ENCODE peak calls at places on chromosomes 12 and 14, in ten cellular contexts. I is esophagus squamous epithelium, Y is K562, R is IMR-90, F is GM12891, H is body of pancreas, A is prostate gland, E is A549, W is HCT116, S is tibial nerve. Q is an unnamed sample.

GRCh38 chr12:119578112-119578511 is 15.5 kb upstream of the TMEM233 start:
- DNase-seq in S (no peak), Y (no peak), E (no peak), I (no peak), H (no peak), F (no peak), A (no peak), W (peak), R (no peak), Q (no peak)

GRCh38 chr12:95796225-95796981 is 5.8 kb upstream of the NTN4 start:
- DNase-seq in F (no peak), W (no peak), A (no peak), S (no peak), E (no peak), I (no peak), R (no peak), H (no peak), Y (no peak), Q (no peak)

GRCh38 chr14:68979722-68980552 is 835 bp upstream of the ACTN1 start:
- DNase-seq in R (peak), S (peak), Y (peak), A (peak), H (peak), W (no peak), E (peak), I (no peak), F (no peak), Q (peak)

GRCh38 chr14:53861781-53862180 is 94.8 kb downstream of the BMP4 start:
- DNase-seq in E (no peak), H (no peak), S (no peak), Y (no peak), W (no peak), A (no peak), F (no peak), I (no peak), R (no peak), Q (no peak)

GRCh38 chr12:3131129-3131528 is 54.0 kb downstream of the TSPAN9 start:
- DNase-seq in A (no peak), I (no peak), S (no peak), E (no peak), H (no peak), Y (no peak), R (no peak), W (no peak), F (no peak), Q (no peak)

GRCh38 chr14:77281852-77282251 is 10.8 kb upstream of the NGB start:
- DNase-seq in E (no peak), H (no peak), Y (no peak), F (no peak), S (no peak), W (no peak), A (no peak), R (no peak), I (no peak), Q (no peak)

GRCh38 chr14:58796201-58796600 is 158.4 kb downstream of the DACT1 start:
- DNase-seq in F (no peak), R (no peak), E (no peak), H (no peak), I (no peak), S (no peak), W (no peak), Y (no peak), A (no peak), Q (no peak)

GRCh38 chr12:130993759-130994670 is 40.3 kb downstream of the ADGRD1 start:
- DNase-seq in F (no peak), A (no peak), E (peak), H (no peak), S (no peak), I (no peak), W (no peak), R (no peak), Y (peak), Q (no peak)

GRCh38 chr12:93926237-93926636 is 222.1 kb upstream of the PLXNC1 start:
- DNase-seq in I (no peak), R (no peak), S (no peak), H (no peak), A (no peak), F (no peak), Y (no peak), W (no peak), E (no peak), Q (no peak)

GRCh38 chr12:3777206-3777809 is 24.4 kb upstream of the CRACR2A start:
- DNase-seq in A (peak), R (peak), W (peak), Y (peak), I (no peak), S (no peak), F (no peak), H (peak), E (peak), Q (no peak)

GRCh38 chr14:23439107-23439835 is 3.8 kb upstream of the MYH7 start:
- DNase-seq in H (no peak), Y (no peak), F (no peak), W (no peak), S (no peak), R (no peak), I (no peak), E (no peak), A (no peak), Q (no peak)

GRCh38 chr14:52738409-52738808 is 8.4 kb downstream of the STYX start:
- DNase-seq in F (no peak), I (no peak), W (no peak), A (no peak), Y (peak), E (no peak), R (no peak), H (no peak), S (no peak), Q (no peak)

GRCh38 chr14:24426912-24427536 is 2.4 kb downstream of the CBLN3 start:
- DNase-seq in A (no peak), R (no peak), W (no peak), S (no peak), E (no peak), I (no peak), H (peak), F (no peak), Y (no peak), Q (peak)

GRCh38 chr14:50001146-50001998 is 108.5 kb downstream of the ARF6 start:
- DNase-seq in F (peak), S (peak), I (no peak), Y (peak), A (peak), R (peak), W (peak), H (peak), E (peak), Q (no peak)

GRCh38 chr14:49999216-49999761 is 106.4 kb downstream of the ARF6 start:
- DNase-seq in S (peak), Y (peak), H (peak), W (peak), R (peak), F (peak), A (peak), I (peak), E (peak), Q (no peak)

GRCh38 chr14:49999826-50000214 is 106.9 kb downstream of the ARF6 start:
- DNase-seq in I (no peak), H (no peak), Y (no peak), F (no peak), A (no peak), R (no peak), E (no peak), W (no peak), S (no peak), Q (no peak)

GRCh38 chr14:50001999-50002925 is 109.4 kb downstream of the ARF6 start:
- DNase-seq in Y (no peak), A (no peak), E (no peak), S (no peak), H (peak), I (no peak), R (no peak), F (no peak), W (no peak), Q (no peak)

DNA sequence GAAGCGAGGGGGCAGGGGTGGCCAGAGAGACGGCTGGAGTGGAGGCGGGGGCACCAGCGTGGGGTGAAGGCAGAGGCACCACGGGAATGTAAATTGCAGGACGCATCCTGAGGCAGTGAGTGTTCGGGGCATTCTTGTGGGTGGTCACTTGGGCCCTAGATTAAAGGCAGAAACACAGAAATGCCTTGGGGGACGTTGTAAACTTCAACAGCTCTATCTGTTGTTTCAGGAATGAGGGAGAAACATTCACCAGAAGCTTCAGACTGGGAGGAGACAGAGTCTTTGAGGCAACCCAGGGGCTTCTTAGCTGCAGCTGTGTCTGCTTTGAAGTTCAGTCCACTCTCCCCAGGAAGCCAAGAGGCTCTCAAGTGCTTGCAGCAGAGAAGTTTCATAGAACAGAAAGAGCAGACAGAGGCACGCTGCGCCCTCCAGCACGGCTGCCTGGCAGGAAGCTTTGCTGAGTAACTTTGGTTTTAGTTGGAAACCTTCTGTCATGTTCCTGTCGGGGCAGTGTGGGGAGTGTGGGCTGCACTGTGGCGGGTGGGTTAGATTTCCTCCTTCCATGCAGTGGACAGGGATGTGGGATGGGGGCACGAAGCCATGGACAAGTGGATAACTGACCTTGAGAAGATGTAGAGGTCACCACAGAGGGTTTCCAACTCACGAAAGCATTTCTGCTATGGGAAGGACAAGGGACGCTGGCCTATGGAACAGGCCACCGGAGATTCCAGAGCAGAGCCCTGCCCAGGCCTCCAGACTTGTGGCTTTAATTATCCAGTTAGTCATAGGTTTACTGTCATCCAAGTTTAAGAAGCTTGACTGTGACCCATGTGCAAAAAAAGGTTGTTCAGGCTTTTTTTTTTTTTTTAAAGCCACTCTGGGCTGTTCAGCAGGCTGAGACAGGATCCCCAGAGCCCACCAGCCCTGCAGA is 107.6 kb downstream of the ARF6 start:
- DNase-seq in I (no peak), H (peak), Y (no peak), F (no peak), A (peak), S (no peak), R (peak), E (peak), W (peak), Q (peak)
- TF ChIP-seq POLR2A in I (peak), H (peak), Y (peak), F (peak), A (no peak), S (no peak), R (peak), E (peak), W (peak), Q (no peak)

DNA sequence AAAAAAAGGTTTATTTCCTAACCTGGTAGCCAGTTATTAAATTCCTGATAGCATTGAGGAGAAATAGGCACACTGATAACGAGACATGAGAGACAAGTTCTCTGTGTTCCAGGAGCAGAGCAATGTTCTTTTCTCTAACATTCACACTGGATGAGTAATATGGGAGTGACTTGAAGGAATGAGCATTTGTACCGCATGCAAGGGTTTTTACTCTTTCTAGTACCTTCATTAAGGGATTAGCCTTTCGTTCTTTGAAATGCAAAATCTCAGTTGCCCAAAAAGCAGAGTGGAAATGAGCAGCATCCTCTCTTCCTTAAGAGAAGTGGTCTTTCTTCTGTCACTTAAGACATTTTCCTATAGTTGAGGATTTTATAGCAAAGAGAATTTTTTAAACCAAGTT is 54.7 kb downstream of the FGD4 start:
- DNase-seq in W (peak), E (peak), S (no peak), A (no peak), H (no peak), Y (no peak), F (no peak), R (peak), I (no peak), Q (no peak)
- TF ChIP-seq POLR2A in W (no peak), E (no peak), S (no peak), A (no peak), H (no peak), Y (no peak), F (no peak), R (no peak), I (no peak), Q (no peak)

DNA sequence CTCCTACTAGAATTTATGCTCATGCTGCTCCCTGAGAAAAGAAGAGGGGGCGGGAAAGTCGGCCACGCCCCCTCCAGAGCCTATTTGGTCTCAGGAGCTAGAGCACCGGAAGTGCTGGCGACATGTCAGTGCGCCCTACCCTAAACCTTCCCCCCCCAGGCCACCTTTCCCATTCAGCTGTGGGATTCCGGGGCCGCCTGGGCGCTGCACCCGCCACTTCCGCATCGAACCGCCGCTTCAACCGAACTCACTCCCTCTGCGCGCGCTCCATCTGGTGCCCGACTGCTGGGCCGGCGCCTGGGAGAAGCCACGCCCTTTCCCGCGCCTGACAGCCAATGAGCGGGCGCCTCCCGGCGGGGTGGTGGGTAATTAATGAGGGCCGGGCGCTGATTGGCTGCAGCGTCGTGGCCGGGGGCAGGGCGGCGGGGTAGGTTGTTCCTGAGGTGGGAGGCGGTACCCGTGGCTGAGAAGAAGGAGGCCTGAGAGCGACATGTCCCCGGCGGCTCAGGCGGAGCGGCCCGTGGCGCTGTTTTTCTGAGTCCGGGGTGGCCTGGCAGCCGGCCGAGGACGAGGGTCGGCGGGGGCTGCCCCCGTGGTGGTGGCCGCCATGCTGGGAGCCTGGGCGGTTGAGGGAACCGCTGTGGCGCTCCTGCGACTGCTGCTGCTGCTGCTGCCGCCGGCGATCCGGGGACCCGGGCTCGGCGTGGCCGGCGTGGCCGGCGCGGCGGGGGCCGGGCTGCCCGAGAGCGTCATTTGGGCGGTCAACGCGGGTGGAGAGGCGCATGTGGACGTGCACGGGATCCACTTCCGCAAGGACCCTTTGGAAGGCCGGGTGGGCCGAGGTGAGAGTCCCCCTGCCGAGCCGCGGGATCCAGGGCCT is at the start of gene MLEC:
- DNase-seq in H (peak), S (peak), Y (peak), I (peak), F (peak), E (peak), A (peak), R (peak), W (peak), Q (peak)
- TF ChIP-seq POLR2A in H (peak), S (peak), Y (peak), I (peak), F (peak), E (peak), A (peak), R (peak), W (peak), Q (peak)

DNA sequence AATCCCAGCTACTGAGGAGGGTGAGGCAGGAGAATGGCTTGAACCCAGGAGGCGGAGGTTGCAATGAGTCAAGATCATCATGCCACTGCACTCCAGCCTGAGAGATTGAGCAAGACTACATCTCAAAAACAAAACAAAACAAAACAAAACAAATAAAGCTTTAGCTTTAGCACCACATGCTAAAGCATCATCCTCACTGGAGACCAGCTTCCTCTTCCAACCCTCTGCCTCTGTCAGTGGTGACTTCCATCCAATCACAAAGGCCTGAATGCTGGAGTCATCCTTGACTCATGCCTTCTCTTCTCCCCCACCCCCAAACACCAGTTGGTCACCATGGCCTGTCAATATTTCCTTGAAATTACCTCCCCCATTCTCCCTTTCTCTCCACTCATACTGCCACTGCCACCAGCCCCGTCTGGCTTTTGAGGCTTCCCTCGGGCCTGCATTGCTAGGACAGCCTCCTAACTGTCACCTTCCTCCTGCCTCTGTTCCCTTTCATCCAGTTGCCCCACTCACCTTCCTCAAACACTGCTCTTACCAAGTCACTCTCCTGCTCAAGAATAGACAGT is 1.4 kb downstream of the ZNF385A start:
- DNase-seq in F (no peak), R (peak), Y (peak), S (no peak), W (no peak), A (no peak), H (peak), I (no peak), E (peak), Q (no peak)
- TF ChIP-seq POLR2A in F (no peak), R (no peak), Y (peak), S (no peak), W (no peak), A (no peak), H (peak), I (no peak), E (no peak), Q (no peak)